ENCODE peak calls at places on chromosomes 7 and 10, in four cellular contexts. P is A549, V is K562, Z is HepG2. B is an unnamed sample.

GRCh38 chr10:124004372-124004928 is 88.9 kb downstream of the CHST15 start:
- DNase-seq in Z (peak), P (no peak), V (no peak), B (no peak)

GRCh38 chr7:36985866-36986402 is 261.6 kb upstream of the AOAH start:
- DNase-seq in P (no peak), V (no peak), Z (no peak), B (no peak)

GRCh38 chr7:157726764-157727163 is 390.0 kb downstream of the DNAJB6 start:
- DNase-seq in V (no peak), P (no peak), Z (no peak), B (no peak)

GRCh38 chr7:51569581-51569980 is 253.0 kb upstream of the COBL start:
- DNase-seq in P (no peak), V (no peak), Z (no peak), B (no peak)

GRCh38 chr7:19404912-19405329 is 259.7 kb upstream of the FERD3L start:
- DNase-seq in V (no peak), P (peak), Z (no peak), B (no peak)

GRCh38 chr10:63720072-63720537 is 198.9 kb downstream of the REEP3 start:
- DNase-seq in V (peak), P (peak), Z (peak), B (peak)

GRCh38 chr10:78343266-78343665 is 309.6 kb downstream of the RPS24 start:
- DNase-seq in V (no peak), P (no peak), Z (no peak), B (no peak)

GRCh38 chr7:142898377-142899235 is 13.1 kb upstream of the TRPV6 start:
- DNase-seq in Z (no peak), P (no peak), V (no peak), B (no peak)

GRCh38 chr10:58851606-58852005 is 324.8 kb upstream of the PHYHIPL start:
- DNase-seq in P (no peak), Z (no peak), V (no peak), B (no peak)

GRCh38 chr7:103989785-103990775 is 622 bp upstream of the RELN start:
- DNase-seq in V (peak), Z (peak), P (no peak), B (no peak)

GRCh38 chr10:59073456-59074053 is 102.9 kb upstream of the PHYHIPL start:
- DNase-seq in Z (peak), V (no peak), P (peak), B (no peak)

GRCh38 chr10:70652761-70653657 is 19.3 kb upstream of the ADAMTS14 start:
- DNase-seq in Z (no peak), V (peak), P (no peak), B (no peak)

GRCh38 chr7:129497156-129497555 is 5.2 kb upstream of the SMKR1 start:
- DNase-seq in V (no peak), P (no peak), Z (no peak), B (no peak)

GRCh38 chr10:125037145-125037544 is 95.2 kb downstream of the ZRANB1 start:
- DNase-seq in V (no peak), P (peak), Z (peak), B (no peak)

GRCh38 chr10:68562666-68563522 is 2.8 kb downstream of the TET1 start:
- DNase-seq in P (no peak), Z (no peak), V (peak), B (no peak)

GRCh38 chr7:100483101-100483727 is 513 bp upstream of the NYAP1 start:
- DNase-seq in Z (peak), V (peak), P (peak), B (no peak)

GRCh38 chr10:42783181-42783549 is 570 bp downstream of the BMS1 start:
- DNase-seq in P (peak), V (no peak), Z (peak), B (no peak)

GRCh38 chr7:47873767-47874166 is 74.5 kb downstream of the PKD1L1 start:
- DNase-seq in V (no peak), P (peak), Z (no peak), B (no peak)

GRCh38 chr10:126842836-126843235 is 62.4 kb upstream of the DOCK1 start:
- DNase-seq in V (no peak), P (no peak), Z (no peak), B (no peak)

GRCh38 chr7:1314021-1314907 is 81.6 kb downstream of the UNCX start:
- DNase-seq in Z (no peak), P (no peak), V (no peak), B (no peak)

GRCh38 chr7:146864644-146865043 is 748.0 kb downstream of the CNTNAP2 start:
- DNase-seq in P (no peak), Z (no peak), V (no peak), B (no peak)

GRCh38 chr7:103887050-103887449 is 102.4 kb downstream of the RELN start:
- DNase-seq in Z (no peak), V (no peak), P (no peak), B (no peak)

GRCh38 chr7:117110480-117111315 is 157.4 kb downstream of the ST7 start:
- DNase-seq in Z (no peak), V (no peak), P (no peak), B (peak)

GRCh38 chr7:101420436-101420835 is 57.8 kb downstream of the COL26A1 start:
- DNase-seq in V (peak), P (peak), Z (no peak), B (no peak)

GRCh38 chr7:150432915-150433892 is 17.2 kb upstream of the GIMAP8 start:
- DNase-seq in V (peak), P (no peak), Z (no peak), B (peak)

GRCh38 chr7:24907311-24907886 is 72.6 kb downstream of the OSBPL3 start:
- DNase-seq in V (peak), P (peak), Z (no peak), B (peak)

GRCh38 chr10:84543077-84543476 is 214.7 kb downstream of the CCSER2 start:
- DNase-seq in Z (no peak), P (no peak), V (no peak), B (no peak)

GRCh38 chr7:100978300-100978699 is 8.9 kb downstream of the MUC12 start:
- DNase-seq in V (no peak), P (no peak), Z (no peak), B (no peak)

GRCh38 chr10:75569506-75569905 is 138.1 kb downstream of the LRMDA start:
- DNase-seq in V (no peak), P (no peak), Z (no peak), B (no peak)

GRCh38 chr10:63120554-63120953 is 12.6 kb upstream of the NRBF2 start:
- DNase-seq in P (no peak), V (no peak), Z (no peak), B (no peak)

GRCh38 chr10:7070950-7071349 is 339.9 kb downstream of the SFMBT2 start:
- DNase-seq in V (no peak), P (no peak), Z (no peak), B (no peak)

GRCh38 chr7:32616625-32617024 is 121.3 kb downstream of the AVL9 start:
- DNase-seq in V (peak), Z (no peak), P (peak), B (no peak)

GRCh38 chr7:138313829-138314178 is 146.3 kb upstream of the TRIM24 start:
- DNase-seq in P (no peak), V (no peak), Z (no peak), B (no peak)

GRCh38 chr7:18792866-18793595 is 297.5 kb downstream of the HDAC9 start:
- DNase-seq in V (no peak), P (no peak), Z (no peak), B (no peak)

GRCh38 chr7:151927540-151927939 is 28.7 kb upstream of the GALNTL5 start:
- DNase-seq in Z (no peak), P (no peak), V (no peak), B (no peak)
- TF ChIP-seq KDM1A in Z (no peak), P (no peak), V (no peak), B (no peak)

GRCh38 chr10:17199351-17199804 is 2.1 kb downstream of the TRDMT1 start:
- DNase-seq in V (no peak), Z (no peak), P (no peak), B (no peak)
- TF ChIP-seq MYC in V (no peak), Z (no peak), P (no peak), B (no peak)

GRCh38 chr10:88553116-88553752 is 29.9 kb downstream of the RNLS start:
- DNase-seq in Z (peak), V (peak), P (peak), B (peak)
- TF ChIP-seq KDM1A in Z (no peak), V (no peak), P (no peak), B (no peak)

GRCh38 chr7:44215531-44215930 is 14.8 kb downstream of the YKT6 start:
- DNase-seq in V (no peak), Z (no peak), P (no peak), B (no peak)
- TF ChIP-seq MYC in V (no peak), Z (no peak), P (no peak), B (no peak)